ENCODE peak calls at places on chromosomes 13 and 19, in seven cellular contexts. C is RPMI8226; O is heart left ventricle; W is mucosa of descending colon; R is activated T-cell treated with anti-CD3 and anti-CD28 coated beads, Interleukin-2, amount 50 U/mL, for 72 hours; A is central memory CD4-positive, alpha-beta T cell; H is fibroblast of mammary gland. P is an unnamed sample.

GRCh38 chr13:94419304-94419943 is 60.1 kb downstream of the DCT start:
- DNase-seq in H (peak), R (peak), C (no peak), A (no peak), W (no peak), O (no peak), P (no peak)

GRCh38 chr19:38946229-38947010 is 15.7 kb downstream of the MRPS12 start:
- DNase-seq in H (no peak), R (no peak), W (no peak), O (no peak), C (no peak), A (no peak), P (no peak)

GRCh38 chr19:32404939-32405430 is 585 bp upstream of the DPY19L3 start:
- DNase-seq in H (peak), C (peak), O (peak), A (no peak), W (peak), R (peak), P (no peak)

GRCh38 chr19:58381460-58382220 is 810 bp upstream of the ZNF837 start:
- DNase-seq in W (no peak), A (no peak), R (no peak), H (no peak), O (no peak), C (no peak), P (no peak)

GRCh38 chr19:9871626-9872338 is 36.7 kb downstream of the PIN1 start:
- DNase-seq in R (no peak), C (no peak), H (no peak), A (no peak), O (no peak), W (no peak), P (no peak)

GRCh38 chr13:75636339-75637095 is 387 bp downstream of the LMO7 start:
- DNase-seq in C (peak), O (peak), W (peak), A (peak), R (peak), H (no peak), P (peak)

GRCh38 chr13:98741741-98742435 is 10.6 kb downstream of the SLC15A1 start:
- DNase-seq in A (no peak), H (peak), C (no peak), W (no peak), O (no peak), R (no peak), P (no peak)

GRCh38 chr19:29031216-29031615 is 181.7 kb downstream of the UQCRFS1 start:
- DNase-seq in R (no peak), W (no peak), C (no peak), H (no peak), O (no peak), A (no peak), P (no peak)

GRCh38 chr19:35782589-35782988 is 7.2 kb downstream of the ARHGAP33 start:
- DNase-seq in O (no peak), H (no peak), C (no peak), A (no peak), R (no peak), W (no peak), P (no peak)

GRCh38 chr13:85853901-85854663 is 54.9 kb upstream of the SLITRK6 start:
- DNase-seq in C (no peak), A (no peak), O (no peak), W (no peak), H (no peak), R (no peak), P (no peak)

GRCh38 chr19:3210347-3211017 is 14.0 kb upstream of the CELF5 start:
- DNase-seq in C (peak), R (peak), A (peak), H (peak), O (peak), W (no peak), P (peak)

GRCh38 chr19:16608290-16608704 is 19.7 kb downstream of the MED26 start:
- DNase-seq in C (no peak), A (no peak), O (no peak), W (no peak), H (peak), R (no peak), P (no peak)

GRCh38 chr13:66532146-66532545 is 698.0 kb downstream of the PCDH9 start:
- DNase-seq in A (no peak), H (peak), R (no peak), C (peak), O (no peak), W (no peak), P (no peak)

GRCh38 chr13:85334187-85334586 is 465.0 kb downstream of the SLITRK6 start:
- DNase-seq in W (no peak), H (no peak), R (no peak), A (no peak), C (no peak), O (no peak), P (no peak)

GRCh38 chr13:76852991-76853390 is 33.2 kb downstream of the KCTD12 start:
- DNase-seq in H (peak), A (no peak), W (no peak), O (no peak), C (no peak), R (no peak), P (no peak)

GRCh38 chr13:49303533-49304252 is 56.0 kb downstream of the CDADC1 start:
- DNase-seq in H (no peak), R (no peak), W (no peak), A (no peak), C (no peak), O (peak), P (no peak)

GRCh38 chr19:37309834-37310575 is 60.9 kb upstream of the ZNF527 start:
- DNase-seq in A (no peak), O (no peak), H (no peak), C (peak), W (no peak), R (peak), P (no peak)

GRCh38 chr13:48654511-48654910 is 782 bp downstream of the CYSLTR2 start:
- DNase-seq in A (no peak), O (no peak), W (no peak), R (no peak), C (no peak), H (peak), P (no peak)

GRCh38 chr19:52464798-52465470 is 11.6 kb downstream of the ZNF578 start:
- DNase-seq in A (no peak), R (no peak), C (peak), O (no peak), H (no peak), W (no peak), P (no peak)

GRCh38 chr13:79228972-79229371 is 177.1 kb downstream of the RBM26 start:
- DNase-seq in C (no peak), H (no peak), R (no peak), O (no peak), W (no peak), A (no peak), P (no peak)

GRCh38 chr19:9862897-9863296 is 27.8 kb downstream of the PIN1 start:
- DNase-seq in A (peak), O (no peak), R (peak), C (no peak), W (no peak), H (no peak), P (no peak)

GRCh38 chr19:15846923-15847322 is 31.5 kb upstream of the OR10H1 start:
- DNase-seq in O (no peak), A (no peak), W (no peak), R (no peak), C (no peak), H (no peak), P (no peak)

GRCh38 chr13:53250272-53250875 is 221.8 kb downstream of the OLFM4 start:
- DNase-seq in O (no peak), H (peak), W (no peak), R (peak), C (peak), A (peak), P (peak)